ENCODE peak calls at places on chromosomes 11 and 22, in eight cellular contexts. Z is OCI-LY7; J is osteocyte; A is bronchial epithelial cell; W is upper lobe of right lung; G is CD8-positive, alpha-beta T cell; K is fibroblast of pulmonary artery; F is kidney epithelial cell. U is an unnamed sample.

GRCh38 chr22:34972498-34972897 is 93.5 kb upstream of the ISX start:
- DNase-seq in Z (no peak), J (no peak), A (no peak), W (no peak), G (no peak), K (no peak), F (no peak), U (no peak)

GRCh38 chr11:35618497-35619029 is 303 bp downstream of the FJX1 start:
- DNase-seq in Z (no peak), J (peak; percentile 85), A (peak; percentile 10), W (peak; percentile 71), G (no peak), K (peak; percentile 46), F (no peak), U (no peak)

GRCh38 chr11:69287968-69288882 is 5.7 kb upstream of the MYEOV start:
- DNase-seq in Z (peak; percentile 80), J (no peak), A (no peak), W (peak; percentile 87), G (no peak), K (no peak), F (no peak), U (peak; percentile 4)

GRCh38 chr22:16783453-16783852 is 41.8 kb downstream of the XKR3 start:
- DNase-seq in Z (no peak), J (no peak), A (no peak), W (no peak), G (no peak), K (no peak), F (no peak), U (no peak)

GRCh38 chr11:62656801-62657429 is 3.8 kb upstream of the INTS5 start:
- DNase-seq in Z (no peak), J (no peak), A (no peak), W (no peak), G (no peak), K (peak; percentile 18), F (no peak), U (no peak)

GRCh38 chr11:75352417-75353206 is 1.2 kb upstream of the ARRB1 start:
- DNase-seq in Z (no peak), J (no peak), A (no peak), W (peak; percentile 88), G (no peak), K (no peak), F (no peak), U (no peak)

GRCh38 chr22:49960159-49960966 is at the start of gene PIM3:
- DNase-seq in Z (peak; percentile 99), J (peak; percentile 98), A (peak; percentile 81), W (peak; percentile 97), G (peak; percentile 84), K (peak; percentile 96), F (peak; percentile 58), U (peak; percentile 75)

GRCh38 chr11:12537778-12538401 is 136.3 kb upstream of the TEAD1 start:
- DNase-seq in Z (no peak), J (no peak), A (no peak), W (no peak), G (no peak), K (no peak), F (no peak), U (no peak)

GRCh38 chr22:16961477-16962186 is 46.4 kb downstream of the GAB4 start:
- DNase-seq in Z (no peak), J (peak; percentile 82), A (no peak), W (no peak), G (no peak), K (no peak), F (no peak), U (no peak)

GRCh38 chr11:113521737-113522517 is 46.7 kb upstream of the DRD2 start:
- DNase-seq in Z (no peak), J (peak; percentile 60), A (peak; percentile 47), W (no peak), G (no peak), K (no peak), F (no peak), U (no peak)

GRCh38 chr22:25069758-25070461 is 117.4 kb downstream of the KIAA1671 start:
- DNase-seq in Z (no peak), J (no peak), A (no peak), W (peak; percentile 68), G (no peak), K (no peak), F (no peak), U (no peak)

GRCh38 chr11:13261600-13262061 is 16.0 kb upstream of the BMAL1 start:
- DNase-seq in Z (no peak), J (no peak), A (peak; percentile 94), W (no peak), G (no peak), K (peak; percentile 82), F (peak; percentile 77), U (peak; percentile 97)

GRCh38 chr22:47240116-47240515 is 477.7 kb downstream of the TBC1D22A start:
- DNase-seq in Z (no peak), J (peak; percentile 59), A (no peak), W (no peak), G (no peak), K (no peak), F (no peak), U (no peak)

GRCh38 chr22:41902932-41903421 is 11.9 kb downstream of the SHISA8 start:
- DNase-seq in Z (no peak), J (no peak), A (no peak), W (no peak), G (no peak), K (no peak), F (no peak), U (no peak)

GRCh38 chr11:121595717-121596156 is 143.0 kb upstream of the SORL1-AS1 start:
- DNase-seq in Z (no peak), J (no peak), A (peak; percentile 99), W (peak; percentile 68), G (no peak), K (peak; percentile 98), F (peak; percentile 80), U (peak; percentile 97)

GRCh38 chr11:108635106-108635505 is 29.8 kb upstream of the DDX10 start:
- DNase-seq in Z (no peak), J (no peak), A (peak; percentile 83), W (no peak), G (no peak), K (no peak), F (peak; percentile 34), U (peak; percentile 98)

GRCh38 chr11:119361056-119361787 is 14.7 kb upstream of the MFRP start:
- DNase-seq in Z (peak; percentile 78), J (no peak), A (peak; percentile 98), W (peak; percentile 83), G (no peak), K (peak; percentile 56), F (peak; percentile 78), U (peak; percentile 90)

GRCh38 chr11:11987503-11988022 is 20.9 kb downstream of the DKK3 start:
- DNase-seq in Z (peak; percentile 5), J (no peak), A (peak; percentile 35), W (no peak), G (no peak), K (peak; percentile 59), F (no peak), U (no peak)

GRCh38 chr11:104918113-104918824 is 20.0 kb upstream of the CASP12 start:
- DNase-seq in Z (no peak), J (no peak), A (peak; percentile 34), W (no peak), G (no peak), K (peak; percentile 90), F (no peak), U (no peak)

GRCh38 chr22:19876314-19876940 is 21.8 kb upstream of the GNB1L start:
- DNase-seq in Z (no peak), J (no peak), A (no peak), W (peak; percentile 62), G (no peak), K (no peak), F (no peak), U (no peak)

GRCh38 chr22:44394246-44395115 is 81.7 kb upstream of the SHISAL1 start:
- DNase-seq in Z (no peak), J (peak; percentile 65), A (no peak), W (peak; percentile 42), G (no peak), K (no peak), F (no peak), U (no peak)

GRCh38 chr11:96875772-96876171 is 486.0 kb downstream of the JRKL start:
- DNase-seq in Z (no peak), J (no peak), A (no peak), W (no peak), G (no peak), K (no peak), F (no peak), U (no peak)

GRCh38 chr11:118359295-118359958 is at the start of gene UBE4A:
- DNase-seq in Z (peak; percentile 99), J (peak; percentile 97), A (peak; percentile 80), W (peak; percentile 97), G (peak; percentile 99), K (peak; percentile 96), F (peak; percentile 78), U (peak; percentile 59)
- TF ChIP-seq CTCF in Z (no peak), J (no peak), A (no peak), W (no peak), G (no peak), K (no peak), F (no peak), U (no peak)

DNA sequence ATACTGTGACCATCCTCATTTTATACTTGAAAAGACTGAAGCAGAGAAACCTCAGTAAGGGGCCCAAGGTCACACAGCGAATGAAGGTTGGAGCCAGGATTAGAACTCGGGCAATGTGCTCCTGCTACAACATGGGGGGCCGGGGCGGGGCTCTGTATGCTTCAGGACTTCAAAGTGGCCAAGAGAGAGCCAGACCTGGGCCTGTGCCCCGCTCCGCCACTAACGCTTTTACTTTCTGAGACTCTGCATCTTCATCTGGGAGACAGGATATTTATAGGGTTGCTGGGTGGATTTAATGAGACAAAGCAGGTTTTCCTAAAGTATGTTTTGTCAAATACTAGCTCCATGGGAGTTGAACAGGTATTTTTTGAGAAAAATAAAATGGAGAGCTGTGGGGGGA is 33.9 kb upstream of the LYVE1 start:
- DNase-seq in Z (no peak), J (no peak), A (no peak), W (no peak), G (no peak), K (no peak), F (no peak), U (no peak)
- TF ChIP-seq CTCF in Z (no peak), J (no peak), A (no peak), W (no peak), G (no peak), K (no peak), F (no peak), U (no peak)

DNA sequence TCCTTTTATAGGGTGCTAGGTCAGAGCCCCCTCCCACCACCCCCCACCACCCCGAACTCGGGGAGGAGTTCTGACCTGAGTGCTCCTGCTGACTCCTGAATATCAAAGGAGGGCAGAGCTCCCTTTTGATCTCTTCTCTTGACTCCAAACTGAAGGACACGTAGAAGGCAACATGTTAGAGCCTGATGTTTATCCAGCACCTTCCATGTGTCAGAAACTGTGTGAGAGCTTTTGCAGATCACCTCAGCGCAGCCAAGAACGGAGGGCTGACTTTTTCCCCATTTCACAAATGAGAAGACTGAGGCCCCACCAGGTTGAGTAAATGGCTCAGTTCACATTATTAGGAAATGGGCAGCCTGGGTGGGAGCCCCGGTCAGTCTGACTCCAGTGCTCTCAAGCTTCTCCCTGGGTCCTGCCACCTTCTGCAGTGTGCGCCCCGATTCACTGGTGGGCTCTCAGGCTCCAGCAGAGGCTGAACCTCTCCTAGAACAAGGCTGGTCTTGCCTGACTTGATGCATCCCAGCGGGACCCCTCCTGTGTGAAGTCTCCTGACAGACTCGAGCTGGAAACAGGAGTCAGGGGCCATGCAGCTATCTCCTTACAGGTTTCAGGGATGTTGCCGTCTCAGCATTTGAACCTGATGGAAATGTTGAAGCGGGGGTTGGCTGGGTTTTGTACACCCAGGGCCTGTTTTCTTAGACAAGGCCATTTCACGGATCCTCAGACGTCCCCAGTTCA is 98.5 kb downstream of the TSPAN18 start:
- DNase-seq in Z (no peak), J (no peak), A (no peak), W (peak; percentile 47), G (no peak), K (no peak), F (no peak), U (no peak)
- TF ChIP-seq CTCF in Z (no peak), J (no peak), A (no peak), W (no peak), G (no peak), K (no peak), F (no peak), U (no peak)

GRCh38 chr11:9868641-9869040 is 204.8 kb downstream of the SWAP70 start:
- DNase-seq in Z (no peak), J (no peak), A (peak; percentile 13), W (no peak), G (no peak), K (no peak), F (no peak), U (peak; percentile 46)
- TF ChIP-seq CTCF in Z (no peak), J (no peak), A (no peak), W (no peak), G (no peak), K (no peak), F (no peak), U (no peak)

U was measured in foreskin keratinocyte.